ENCODE peak calls at places on chromosome 1, in ten cellular contexts. X is B cell, R is ovary, M is IMR-90, H is body of pancreas, A is coronary artery, S is fibroblast of pulmonary artery, G is epithelial cell of proximal tubule, E is stomach, O is colonic mucosa. T is an unnamed sample.

GRCh38 chr1:22131875-22132486 is 10.9 kb downstream of the WNT4 start:
- DNase-seq in X (peak), R (peak), M (no peak), H (peak), A (no peak), S (no peak), G (no peak), E (peak), O (peak), T (peak)

GRCh38 chr1:37599940-37600339 is 4.2 kb upstream of the GNL2 start:
- DNase-seq in X (no peak), R (no peak), M (no peak), H (no peak), A (no peak), S (no peak), G (no peak), E (no peak), O (no peak), T (no peak)

GRCh38 chr1:91781371-91781825 is 104.6 kb downstream of the TGFBR3 start:
- DNase-seq in X (no peak), R (no peak), M (peak), H (no peak), A (no peak), S (peak), G (no peak), E (no peak), O (no peak), T (no peak)

GRCh38 chr1:207020709-207021107 is 11.8 kb downstream of the C1orf116 start:
- DNase-seq in X (no peak), R (no peak), M (peak), H (no peak), A (no peak), S (peak), G (no peak), E (no peak), O (no peak), T (no peak)

GRCh38 chr1:47894718-47895393 is 102.3 kb downstream of the TRABD2B start:
- DNase-seq in X (no peak), R (no peak), M (peak), H (no peak), A (peak), S (no peak), G (peak), E (peak), O (peak), T (no peak)

GRCh38 chr1:112707217-112708001 is 482 bp upstream of the RHOC start:
- DNase-seq in X (peak), R (peak), M (peak), H (peak), A (peak), S (peak), G (peak), E (peak), O (peak), T (peak)

GRCh38 chr1:234936631-234937389 is 191.8 kb downstream of the TOMM20 start:
- DNase-seq in X (no peak), R (no peak), M (no peak), H (no peak), A (no peak), S (peak), G (no peak), E (no peak), O (peak), T (no peak)

GRCh38 chr1:41843378-41843777 is 75.3 kb downstream of the HIVEP3 start:
- DNase-seq in X (no peak), R (no peak), M (peak), H (no peak), A (no peak), S (peak), G (no peak), E (no peak), O (no peak), T (no peak)

GRCh38 chr1:206635983-206636354 is 633 bp downstream of the DYRK3 start:
- DNase-seq in X (no peak), R (no peak), M (no peak), H (no peak), A (no peak), S (no peak), G (no peak), E (no peak), O (no peak), T (peak)

GRCh38 chr1:67956096-67956495 is 94.3 kb downstream of the DIRAS3 start:
- DNase-seq in X (no peak), R (no peak), M (peak), H (no peak), A (no peak), S (no peak), G (no peak), E (no peak), O (no peak), T (no peak)

GRCh38 chr1:22275211-22275610 is 132.3 kb upstream of the WNT4 start:
- DNase-seq in X (no peak), R (no peak), M (no peak), H (no peak), A (no peak), S (no peak), G (no peak), E (no peak), O (no peak), T (no peak)

GRCh38 chr1:90335566-90335965 is 340.7 kb downstream of the ZNF326 start:
- DNase-seq in X (no peak), R (no peak), M (no peak), H (no peak), A (no peak), S (no peak), G (peak), E (no peak), O (no peak), T (no peak)

GRCh38 chr1:199218065-199218464 is 579.2 kb downstream of the PTPRC start:
- DNase-seq in X (no peak), R (no peak), M (no peak), H (no peak), A (peak), S (no peak), G (no peak), E (no peak), O (no peak), T (no peak)

GRCh38 chr1:67690018-67690363 is 5.0 kb downstream of the GADD45A start:
- DNase-seq in X (no peak), R (no peak), M (no peak), H (no peak), A (no peak), S (no peak), G (no peak), E (no peak), O (no peak), T (no peak)

GRCh38 chr1:215793210-215793609 is 226.1 kb downstream of the KCTD3 start:
- DNase-seq in X (no peak), R (no peak), M (peak), H (no peak), A (no peak), S (peak), G (no peak), E (no peak), O (no peak), T (peak)
- TF ChIP-seq CTCF in X (no peak), R (no peak), M (peak), H (peak), A (no peak), S (peak), G (peak), E (no peak), O (no peak), T (no peak)

GRCh38 chr1:77948841-77949424 is 29.9 kb downstream of the FUBP1 start:
- DNase-seq in X (no peak), R (no peak), M (peak), H (peak), A (no peak), S (peak), G (no peak), E (no peak), O (no peak), T (no peak)
- TF ChIP-seq CTCF in X (no peak), R (no peak), M (peak), H (peak), A (no peak), S (peak), G (peak), E (no peak), O (no peak), T (no peak)

GRCh38 chr1:155424091-155424490 is 103.4 kb downstream of the RUSC1 start:
- DNase-seq in X (no peak), R (no peak), M (no peak), H (no peak), A (no peak), S (no peak), G (no peak), E (no peak), O (no peak), T (no peak)

GRCh38 chr1:155420788-155421187 is 100.1 kb downstream of the RUSC1 start:
- DNase-seq in X (no peak), R (no peak), M (no peak), H (no peak), A (no peak), S (no peak), G (no peak), E (no peak), O (no peak), T (no peak)
- TF ChIP-seq CTCF in X (no peak), R (no peak), M (no peak), H (no peak), A (no peak), S (no peak), G (no peak), E (no peak), O (no peak), T (no peak)

GRCh38 chr1:32465541-32466002 is 700 bp downstream of the ZBTB8B start:
- DNase-seq in X (peak), R (no peak), M (no peak), H (no peak), A (no peak), S (no peak), G (no peak), E (no peak), O (no peak), T (peak)

GRCh38 chr1:32468791-32469190 is 3.9 kb downstream of the ZBTB8B start:
- DNase-seq in X (peak), R (no peak), M (no peak), H (no peak), A (no peak), S (no peak), G (no peak), E (no peak), O (no peak), T (no peak)

GRCh38 chr1:32466761-32467160 is 1.9 kb downstream of the ZBTB8B start:
- DNase-seq in X (no peak), R (no peak), M (no peak), H (no peak), A (no peak), S (no peak), G (no peak), E (no peak), O (no peak), T (no peak)

GRCh38 chr1:32464191-32464715 is 619 bp upstream of the ZBTB8B start:
- DNase-seq in X (no peak), R (no peak), M (peak), H (peak), A (no peak), S (no peak), G (no peak), E (no peak), O (no peak), T (no peak)

DNA sequence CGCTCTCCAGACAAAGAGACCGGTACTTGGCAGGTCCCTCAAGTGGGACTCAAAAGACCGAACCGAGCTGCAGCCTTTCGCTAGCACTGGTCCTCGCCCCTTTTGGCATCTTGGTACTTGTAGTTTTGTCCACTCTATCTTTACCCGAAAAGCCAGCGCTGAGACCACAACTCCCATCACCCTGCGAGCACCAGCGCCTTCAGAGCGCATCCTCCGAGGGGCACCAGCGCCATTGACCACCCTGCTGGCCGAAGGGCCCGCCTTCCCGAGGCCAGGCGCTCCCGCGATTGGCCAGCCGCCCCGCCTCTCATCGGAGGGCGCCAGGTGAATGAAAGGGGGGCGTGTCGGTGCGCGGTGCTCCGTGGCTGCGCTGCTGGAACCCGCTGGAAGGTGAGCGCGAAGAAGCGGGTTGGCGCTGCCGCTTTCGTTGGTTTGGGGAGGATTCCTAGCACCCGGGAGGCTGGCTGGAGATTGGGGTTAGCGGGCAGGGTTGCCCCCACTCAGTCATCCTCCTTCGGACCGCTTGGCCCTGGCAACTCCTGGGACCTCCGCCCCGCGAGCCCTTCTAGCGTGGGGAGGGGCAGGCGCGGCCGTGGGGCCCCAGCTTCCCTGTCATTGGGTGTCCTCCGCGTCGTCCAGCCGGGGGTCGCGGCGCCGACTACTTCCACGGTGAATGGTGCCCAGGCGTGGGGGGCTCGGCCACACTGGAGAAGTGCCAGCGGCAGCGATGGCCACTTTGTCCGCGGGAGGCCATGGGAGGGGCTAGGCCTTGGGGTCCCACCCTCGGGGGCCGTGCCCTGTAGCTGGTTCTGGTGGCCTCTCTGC is at the start of gene ZBTB8B:
- DNase-seq in X (peak), R (peak), M (peak), H (peak), A (peak), S (peak), G (no peak), E (peak), O (peak), T (peak)
- TF ChIP-seq CTCF in X (no peak), R (no peak), M (no peak), H (no peak), A (no peak), S (no peak), G (no peak), E (no peak), O (no peak), T (no peak)

DNA sequence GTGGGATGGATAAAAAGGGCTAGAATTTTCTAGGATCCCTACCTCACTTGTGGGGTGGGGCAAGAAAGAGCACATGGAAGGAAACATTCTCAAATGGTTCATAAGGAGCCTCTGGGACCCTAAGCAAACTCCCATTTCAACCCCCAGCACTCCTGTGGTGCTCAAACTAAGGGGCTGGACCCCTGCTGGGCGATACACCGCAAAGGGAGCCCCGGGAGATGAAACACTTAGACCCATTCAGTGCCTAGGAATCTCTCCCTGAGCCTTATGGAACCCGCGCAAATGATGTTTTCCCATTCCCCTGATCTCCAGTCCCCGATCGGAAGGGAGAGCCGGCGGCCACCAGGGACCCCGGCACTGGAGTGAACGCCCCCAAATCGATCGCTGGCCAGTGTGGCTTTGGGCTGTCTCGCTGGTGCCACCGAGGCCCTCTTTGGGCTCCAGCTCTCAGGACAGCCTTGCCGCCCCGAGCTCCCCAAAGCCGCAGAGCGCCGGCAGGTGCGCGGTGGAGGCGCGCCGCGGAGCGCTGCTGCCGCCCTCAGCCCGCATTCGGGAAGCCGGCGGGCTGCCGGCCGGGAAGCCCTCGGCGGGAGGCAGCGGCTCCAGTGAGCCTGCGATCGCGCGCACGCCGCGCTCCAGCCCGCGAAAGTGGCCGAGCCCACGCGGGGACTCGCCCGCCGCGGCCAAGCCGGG is 1.2 kb downstream of the PLXNA2 start:
- DNase-seq in X (no peak), R (no peak), M (no peak), H (peak), A (no peak), S (no peak), G (no peak), E (peak), O (no peak), T (no peak)
- TF ChIP-seq CTCF in X (no peak), R (no peak), M (peak), H (no peak), A (no peak), S (no peak), G (no peak), E (no peak), O (no peak), T (no peak)

GRCh38 chr1:197619008-197619640 is 156.2 kb downstream of the DENND1B start:
- DNase-seq in X (no peak), R (no peak), M (peak), H (no peak), A (no peak), S (peak), G (no peak), E (no peak), O (no peak), T (no peak)
- TF ChIP-seq CTCF in X (peak), R (no peak), M (peak), H (peak), A (no peak), S (peak), G (no peak), E (no peak), O (no peak), T (no peak)

GRCh38 chr1:203628185-203628996 is 1.8 kb downstream of the ATP2B4 start:
- DNase-seq in X (no peak), R (peak), M (peak), H (peak), A (peak), S (peak), G (no peak), E (no peak), O (peak), T (no peak)
- TF ChIP-seq CTCF in X (no peak), R (no peak), M (peak), H (no peak), A (no peak), S (peak), G (peak), E (no peak), O (no peak), T (no peak)

DNA sequence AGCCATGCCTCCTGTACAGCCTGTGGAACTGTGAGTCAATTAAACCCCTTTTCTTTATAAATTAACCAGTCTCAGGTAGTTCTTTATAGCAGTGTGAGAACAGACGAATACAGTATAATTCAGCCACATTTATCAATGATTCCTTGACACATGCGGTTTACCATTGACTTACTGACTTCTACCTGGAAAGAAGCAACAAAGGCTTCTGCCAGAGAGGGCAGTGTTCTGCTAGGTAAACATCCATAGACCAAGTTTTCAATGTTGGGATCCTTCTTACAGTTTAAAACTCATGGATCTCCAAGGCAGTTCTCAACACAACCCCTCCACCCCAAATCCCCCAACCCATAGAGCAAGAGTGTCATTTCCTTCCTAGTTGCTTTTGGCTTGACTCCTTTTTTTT is 150.6 kb downstream of the ZNF648 start:
- DNase-seq in X (no peak), R (no peak), M (no peak), H (no peak), A (no peak), S (no peak), G (no peak), E (no peak), O (no peak), T (no peak)
- TF ChIP-seq CTCF in X (no peak), R (no peak), M (no peak), H (no peak), A (no peak), S (no peak), G (peak), E (no peak), O (no peak), T (no peak)

T was measured in GM20000.